ENCODE peak calls at places on chromosomes 7 and 10, in six cellular contexts. J is HCEC 1CT; E is neuronal stem cell; D is activated naive CD4-positive, alpha-beta T cell treated with anti-CD3 and anti-CD28 coated beads, Interleukin-2, amount 50 U/mL, for 16 hours; I is KG1; V is A549. Z is an unnamed sample.

GRCh38 chr7:157278791-157279678 is 57.8 kb upstream of the DNAJB6 start:
- DNase-seq in V (no peak), D (no peak), E (no peak), J (no peak), I (no peak), Z (no peak)

GRCh38 chr10:132690821-132691610 is 94.9 kb downstream of the NKX6-2 start:
- DNase-seq in I (no peak), J (no peak), V (no peak), E (no peak), D (peak; percentile 4), Z (no peak)

GRCh38 chr10:72954596-72955569 is at the start of gene PLA2G12B:
- DNase-seq in J (no peak), D (no peak), E (peak; percentile 42), I (no peak), V (no peak), Z (no peak)

GRCh38 chr7:69878015-69878414 is 279.7 kb downstream of the AUTS2 start:
- DNase-seq in E (no peak), D (no peak), J (no peak), V (no peak), I (no peak), Z (no peak)

GRCh38 chr10:110392860-110393732 is 88.4 kb upstream of the SMNDC1 start:
- DNase-seq in I (no peak), E (no peak), D (no peak), V (no peak), J (peak; percentile 86), Z (no peak)

GRCh38 chr7:55161154-55161687 is 142.4 kb downstream of the EGFR start:
- DNase-seq in I (no peak), D (no peak), V (no peak), J (no peak), E (no peak), Z (no peak)

GRCh38 chr7:12244129-12244528 is 33.0 kb downstream of the TMEM106B start:
- DNase-seq in E (peak; percentile 4), V (peak; percentile 10), J (peak; percentile 16), I (no peak), D (no peak), Z (no peak)

GRCh38 chr7:116687801-116688201 is 15.8 kb downstream of the MET start:
- DNase-seq in E (peak; percentile 15), V (peak; percentile 53), J (peak; percentile 81), D (no peak), I (no peak), Z (no peak)

GRCh38 chr7:50591098-50591479 is 25.9 kb upstream of the DDC start:
- DNase-seq in V (no peak), I (no peak), J (no peak), D (no peak), E (no peak), Z (no peak)

GRCh38 chr7:112452102-112452888 is 2.0 kb downstream of the IFRD1 start:
- DNase-seq in D (no peak), E (peak; percentile 33), V (peak; percentile 21), J (peak; percentile 41), I (no peak), Z (no peak)

GRCh38 chr7:38630720-38631673 is at the start of gene AMPH:
- DNase-seq in E (peak; percentile 78), I (no peak), J (no peak), D (peak; percentile 15), V (no peak), Z (no peak)

GRCh38 chr7:38463277-38464224 is 167.6 kb downstream of the AMPH start:
- DNase-seq in V (no peak), I (no peak), J (no peak), E (no peak), D (peak; percentile 89), Z (peak; percentile 21)

GRCh38 chr7:41425926-41426325 is 277.0 kb downstream of the INHBA start:
- DNase-seq in E (no peak), I (no peak), J (peak; percentile 87), V (no peak), D (no peak), Z (no peak)

GRCh38 chr10:24642921-24643678 is 80.6 kb downstream of the ARHGAP21 start:
- DNase-seq in E (no peak), I (no peak), V (peak; percentile 62), D (no peak), J (peak; percentile 89), Z (no peak)

GRCh38 chr10:51786016-51786683 is 86.8 kb upstream of the CSTF2T start:
- DNase-seq in V (no peak), I (no peak), J (no peak), D (no peak), E (no peak), Z (no peak)

GRCh38 chr7:611281-611810 is 91.7 kb upstream of the PDGFA start:
- DNase-seq in D (no peak), V (no peak), I (no peak), E (no peak), J (no peak), Z (no peak)

GRCh38 chr7:64498270-64498669 is 64.6 kb downstream of the ZNF680 start:
- DNase-seq in E (no peak), J (no peak), I (no peak), V (no peak), D (no peak), Z (no peak)

GRCh38 chr7:143003393-143004051 is 23.4 kb downstream of the OR9A2 start:
- DNase-seq in V (peak; percentile 37), J (peak; percentile 56), D (peak; percentile 32), E (peak; percentile 15), I (no peak), Z (no peak)

GRCh38 chr7:97342512-97342911 is 225.0 kb downstream of the SDHAF3 start:
- DNase-seq in D (no peak), I (no peak), J (no peak), V (no peak), E (no peak), Z (no peak)

GRCh38 chr7:8058852-8059251 is 90.3 kb downstream of the GLCCI1 start:
- DNase-seq in I (no peak), V (no peak), J (no peak), E (no peak), D (no peak), Z (no peak)

GRCh38 chr10:84537447-84537931 is 209.1 kb downstream of the CCSER2 start:
- DNase-seq in V (peak; percentile 67), I (peak; percentile 16), J (peak; percentile 53), D (peak; percentile 20), E (peak; percentile 63), Z (no peak)

GRCh38 chr10:63713191-63714144 is 192.3 kb downstream of the REEP3 start:
- DNase-seq in V (no peak), I (no peak), D (no peak), J (peak; percentile 73), E (peak; percentile 20), Z (no peak)

GRCh38 chr7:111931016-111931517 is 275.1 kb downstream of the DOCK4 start:
- DNase-seq in V (no peak), J (peak; percentile 38), E (peak; percentile 21), D (no peak), I (no peak), Z (no peak)

GRCh38 chr7:41110186-41110585 is 592.7 kb downstream of the INHBA start:
- DNase-seq in J (peak; percentile 73), V (no peak), E (no peak), D (no peak), I (no peak), Z (no peak)

GRCh38 chr7:32658034-32658944 is 163.0 kb downstream of the AVL9 start:
- DNase-seq in J (peak; percentile 63), I (no peak), D (no peak), V (peak; percentile 35), E (no peak), Z (no peak)

GRCh38 chr7:47885309-47886000 is 62.8 kb downstream of the PKD1L1 start:
- DNase-seq in V (no peak), E (no peak), D (no peak), I (no peak), J (no peak), Z (no peak)

GRCh38 chr7:144378651-144379050 is 23.4 kb downstream of the ARHGEF5 start:
- DNase-seq in I (no peak), J (no peak), E (no peak), V (no peak), D (no peak), Z (no peak)